ENCODE peak calls at places on chromosomes 3 and 15, in ten cellular contexts. U is HL-60; A is naive thymus-derived CD4-positive, alpha-beta T cell; H is ELR; Y is Calu3; X is endothelial cell; N is colonic mucosa; L is mammary epithelial cell; G is AG08395; R is PC-3. P is an unnamed sample.

GRCh38 chr3:150300376-150300775 is 107.7 kb upstream of the TSC22D2 start:
- DNase-seq in H (peak; percentile 66), X (no peak), A (no peak), N (no peak), R (peak; percentile 51), Y (no peak), L (peak; percentile 41), G (no peak), U (no peak), P (no peak)

GRCh38 chr15:75214293-75215096 is 12.8 kb downstream of the C15orf39 start:
- DNase-seq in G (no peak), A (no peak), H (no peak), R (no peak), U (peak; percentile 17), Y (no peak), X (no peak), L (no peak), N (no peak), P (no peak)

GRCh38 chr15:79101866-79102581 is 11.4 kb upstream of the RASGRF1 start:
- DNase-seq in U (no peak), R (no peak), X (no peak), L (peak; percentile 16), Y (no peak), A (no peak), H (no peak), G (no peak), N (no peak), P (no peak)

GRCh38 chr15:65916664-65917406 is 47.5 kb downstream of the RAB11A start:
- DNase-seq in R (peak; percentile 48), X (peak; percentile 68), G (peak; percentile 88), N (no peak), L (peak; percentile 27), H (peak; percentile 76), U (no peak), Y (peak; percentile 85), A (no peak), P (no peak)

GRCh38 chr3:43142472-43142871 is 36.6 kb upstream of the POMGNT2 start:
- DNase-seq in A (no peak), N (no peak), L (no peak), Y (no peak), U (no peak), H (no peak), G (no peak), R (no peak), X (no peak), P (no peak)

GRCh38 chr3:158532099-158532734 is 38.8 kb upstream of the MLF1 start:
- DNase-seq in N (no peak), Y (peak; percentile 50), G (peak; percentile 51), U (peak; percentile 5), R (peak; percentile 53), A (no peak), X (peak; percentile 20), L (peak; percentile 24), H (peak; percentile 63), P (peak; percentile 28)

GRCh38 chr3:43531835-43532234 is 90.0 kb downstream of the ANO10 start:
- DNase-seq in H (peak; percentile 72), G (peak; percentile 82), R (peak; percentile 83), U (no peak), A (no peak), L (peak; percentile 86), N (no peak), X (no peak), Y (no peak), P (no peak)

GRCh38 chr15:39642011-39642640 is 61.2 kb downstream of the THBS1 start:
- DNase-seq in U (no peak), X (no peak), G (peak; percentile 42), H (peak; percentile 86), R (peak; percentile 90), N (no peak), L (peak; percentile 80), A (no peak), Y (no peak), P (no peak)

GRCh38 chr15:34085746-34086145 is 15.9 kb downstream of the EMC7 start:
- DNase-seq in U (no peak), R (no peak), H (no peak), G (peak; percentile 60), X (no peak), L (no peak), A (no peak), N (no peak), Y (no peak), P (no peak)

GRCh38 chr3:19467761-19468160 is 319.5 kb downstream of the KCNH8 start:
- DNase-seq in A (no peak), N (no peak), U (no peak), X (no peak), L (no peak), G (no peak), R (no peak), H (no peak), Y (no peak), P (no peak)

GRCh38 chr15:74781673-74782595 is at the start of gene CSK:
- DNase-seq in L (peak; percentile 49), H (peak; percentile 75), N (peak; percentile 75), X (peak; percentile 85), R (peak; percentile 69), A (peak; percentile 82), G (peak; percentile 97), U (peak; percentile 58), Y (peak; percentile 85), P (no peak)

GRCh38 chr15:88624156-88624970 is 3.2 kb downstream of the AEN start:
- DNase-seq in A (peak; percentile 75), N (no peak), U (no peak), X (peak; percentile 49), H (peak; percentile 58), R (no peak), Y (no peak), L (no peak), G (peak; percentile 39), P (peak; percentile 71)

GRCh38 chr3:183975981-183976662 is 41.6 kb downstream of the ABCC5 start:
- DNase-seq in G (no peak), H (peak; percentile 48), X (no peak), R (peak; percentile 28), N (no peak), Y (no peak), A (no peak), U (no peak), L (no peak), P (no peak)

GRCh38 chr3:127735767-127736693 is 63.3 kb downstream of the ABTB1 start:
- DNase-seq in X (no peak), R (peak; percentile 54), A (no peak), G (peak; percentile 67), H (peak; percentile 89), L (peak; percentile 44), Y (no peak), N (peak; percentile 46), U (peak; percentile 65), P (no peak)

GRCh38 chr3:155560135-155560534 is 184.7 kb downstream of the PLCH1 start:
- DNase-seq in G (no peak), N (no peak), L (no peak), A (no peak), H (no peak), R (no peak), X (no peak), Y (no peak), U (no peak), P (no peak)

GRCh38 chr15:75043509-75044257 is 20.3 kb downstream of the PPCDC start:
- DNase-seq in A (no peak), G (peak; percentile 97), N (peak; percentile 84), L (peak; percentile 88), X (no peak), H (peak; percentile 97), R (no peak), U (peak; percentile 86), Y (peak; percentile 87), P (no peak)

GRCh38 chr3:19725000-19725399 is 209.0 kb downstream of the EFHB start:
- DNase-seq in U (no peak), A (no peak), G (no peak), R (no peak), Y (no peak), H (no peak), X (no peak), N (no peak), L (no peak), P (no peak)

GRCh38 chr15:46312133-46312740 is 677.4 kb downstream of the SQOR start:
- DNase-seq in N (peak; percentile 80), U (peak; percentile 24), A (peak; percentile 18), R (peak; percentile 81), Y (peak; percentile 76), H (peak; percentile 50), G (peak; percentile 66), L (peak; percentile 27), X (peak; percentile 60), P (peak; percentile 65)

GRCh38 chr15:57382222-57382621 is 5.9 kb downstream of the CGNL1 start:
- DNase-seq in X (no peak), Y (no peak), L (no peak), N (peak; percentile 40), G (no peak), A (no peak), H (no peak), U (no peak), R (no peak), P (no peak)

GRCh38 chr3:126706631-126707030 is 2.6 kb downstream of the CHCHD6 start:
- DNase-seq in U (no peak), N (no peak), G (no peak), L (no peak), A (no peak), X (no peak), Y (no peak), H (no peak), R (no peak), P (no peak)

GRCh38 chr3:122975163-122975923 is 52.2 kb downstream of the SEMA5B start:
- DNase-seq in Y (no peak), X (no peak), R (peak; percentile 94), A (no peak), L (peak; percentile 84), N (no peak), U (peak; percentile 10), H (peak; percentile 66), G (peak; percentile 64), P (no peak)

GRCh38 chr3:70748593-70748992 is 436.2 kb upstream of the MDFIC2 start:
- DNase-seq in R (no peak), Y (no peak), G (no peak), N (no peak), A (no peak), X (no peak), U (no peak), H (no peak), L (no peak), P (no peak)

GRCh38 chr3:105847865-105848264 is 20.9 kb downstream of the CBLB start:
- DNase-seq in G (no peak), H (no peak), A (no peak), N (no peak), X (no peak), L (no peak), U (no peak), R (no peak), Y (no peak), P (no peak)

GRCh38 chr3:101849714-101850326 is 506 bp downstream of the NFKBIZ start:
- DNase-seq in N (no peak), H (peak; percentile 44), R (peak; percentile 39), L (no peak), A (peak; percentile 52), G (peak; percentile 14), U (no peak), X (peak; percentile 49), Y (no peak), P (no peak)

P was measured in Jurkat, Clone E6-1.